ENCODE peak calls at places on chromosome 12, in seven cellular contexts. A is prostate gland, M is tibial nerve, D is GM12878, U is hepatocyte, H is left ventricle myocardium inferior, X is gastrocnemius medialis. Q is an unnamed sample.

GRCh38 chr12:10153271-10154144 is 18.4 kb downstream of the OLR1 start:
- DNase-seq in A (peak), M (peak), D (no peak), U (peak), H (peak), X (peak), Q (peak)

GRCh38 chr12:12890815-12891645 is at the start of gene GPRC5A:
- DNase-seq in A (peak), M (peak), D (no peak), U (peak), H (peak), X (peak), Q (peak)

GRCh38 chr12:120037851-120038250 is 48.8 kb downstream of the BICDL1 start:
- DNase-seq in A (no peak), M (no peak), D (no peak), U (no peak), H (no peak), X (no peak), Q (no peak)

GRCh38 chr12:126681676-126682075 is 1585.3 kb upstream of the TMEM132C start:
- DNase-seq in A (no peak), M (no peak), D (no peak), U (no peak), H (no peak), X (no peak), Q (no peak)

GRCh38 chr12:47904647-47905312 is at the start of gene VDR:
- DNase-seq in A (peak), M (peak), D (no peak), U (peak), H (peak), X (peak), Q (peak)

GRCh38 chr12:26878661-26879119 is 45.7 kb upstream of the ITPR2 start:
- DNase-seq in A (peak), M (peak), D (no peak), U (peak), H (peak), X (peak), Q (peak)

GRCh38 chr12:52525661-52526499 is 5.7 kb upstream of the KRT5 start:
- DNase-seq in A (no peak), M (no peak), D (no peak), U (no peak), H (no peak), X (no peak), Q (peak)

GRCh38 chr12:20494803-20495202 is 126.5 kb downstream of the PDE3A start:
- DNase-seq in A (no peak), M (no peak), D (no peak), U (no peak), H (no peak), X (no peak), Q (no peak)

GRCh38 chr12:93699271-93700141 is 22.3 kb downstream of the CRADD start:
- DNase-seq in A (no peak), M (no peak), D (no peak), U (no peak), H (no peak), X (no peak), Q (no peak)

GRCh38 chr12:42643881-42644579 is 54.5 kb upstream of the PRICKLE1 start:
- DNase-seq in A (no peak), M (no peak), D (no peak), U (no peak), H (no peak), X (no peak), Q (no peak)

GRCh38 chr12:66129934-66130266 is 650 bp downstream of the LLPH start:
- DNase-seq in A (no peak), M (no peak), D (no peak), U (no peak), H (no peak), X (no peak), Q (no peak)

GRCh38 chr12:92556141-92556540 is 146.6 kb upstream of the PLEKHG7 start:
- DNase-seq in A (no peak), M (no peak), D (no peak), U (no peak), H (no peak), X (no peak), Q (no peak)

GRCh38 chr12:124098887-124099286 is 125.9 kb downstream of the ZNF664 start:
- DNase-seq in A (no peak), M (no peak), D (no peak), U (no peak), H (no peak), X (no peak), Q (no peak)

GRCh38 chr12:20040844-20041243 is 327.5 kb upstream of the PDE3A start:
- DNase-seq in A (no peak), M (no peak), D (no peak), U (no peak), H (peak), X (no peak), Q (no peak)

GRCh38 chr12:93571854-93572711 is at the start of gene SOCS2:
- DNase-seq in A (peak), M (no peak), D (no peak), U (peak), H (peak), X (no peak), Q (peak)

GRCh38 chr12:57138526-57139272 is 8.7 kb downstream of the LRP1-AS start:
- DNase-seq in A (no peak), M (peak), D (no peak), U (peak), H (peak), X (peak), Q (peak)

GRCh38 chr12:91098942-91099341 is 12.4 kb downstream of the LUM start:
- DNase-seq in A (no peak), M (no peak), D (no peak), U (peak), H (no peak), X (peak), Q (no peak)

GRCh38 chr12:88628856-88629509 is 48.7 kb upstream of the KITLG start:
- DNase-seq in A (no peak), M (no peak), D (no peak), U (peak), H (no peak), X (no peak), Q (no peak)

GRCh38 chr12:26198742-26199141 is 3.4 kb downstream of the SSPN start:
- DNase-seq in A (no peak), M (no peak), D (no peak), U (peak), H (peak), X (no peak), Q (no peak)

GRCh38 chr12:93943766-93944165 is 204.6 kb upstream of the PLXNC1 start:
- DNase-seq in A (peak), M (no peak), D (no peak), U (no peak), H (no peak), X (peak), Q (no peak)

GRCh38 chr12:120500577-120500976 is 4.7 kb downstream of the DYNLL1 start:
- DNase-seq in A (no peak), M (no peak), D (no peak), U (no peak), H (no peak), X (no peak), Q (no peak)

GRCh38 chr12:124581299-124581698 is 13.9 kb upstream of the NCOR2 start:
- DNase-seq in A (no peak), M (no peak), D (no peak), U (no peak), H (no peak), X (no peak), Q (no peak)

GRCh38 chr12:83388551-83388950 is 701.8 kb downstream of the TMTC2 start:
- DNase-seq in A (no peak), M (no peak), D (no peak), U (no peak), H (no peak), X (no peak), Q (no peak)

GRCh38 chr12:83390186-83390585 is 703.5 kb downstream of the TMTC2 start:
- DNase-seq in A (no peak), M (no peak), D (no peak), U (no peak), H (no peak), X (no peak), Q (no peak)

GRCh38 chr12:83389237-83389996 is 702.7 kb downstream of the TMTC2 start:
- DNase-seq in A (peak), M (no peak), D (no peak), U (peak), H (no peak), X (no peak), Q (peak)
- TF ChIP-seq CTCF in A (no peak), M (no peak), D (peak), U (peak), H (peak), X (no peak), Q (peak)

GRCh38 chr12:122244565-122245371 is 18.9 kb upstream of the DIABLO start:
- DNase-seq in A (no peak), M (no peak), D (no peak), U (no peak), H (no peak), X (no peak), Q (no peak)
- H3K27ac ChIP-seq in A (no peak), M (no peak), D (no peak), U (no peak), H (no peak), X (no peak), Q (no peak)

GRCh38 chr12:23217158-23217557 is 592.2 kb downstream of the ETNK1 start:
- DNase-seq in A (no peak), M (no peak), D (no peak), U (no peak), H (no peak), X (no peak), Q (no peak)
- H3K4me3 ChIP-seq in A (no peak), M (no peak), D (no peak), U (no peak), H (no peak), X (no peak), Q (no peak)

DNA sequence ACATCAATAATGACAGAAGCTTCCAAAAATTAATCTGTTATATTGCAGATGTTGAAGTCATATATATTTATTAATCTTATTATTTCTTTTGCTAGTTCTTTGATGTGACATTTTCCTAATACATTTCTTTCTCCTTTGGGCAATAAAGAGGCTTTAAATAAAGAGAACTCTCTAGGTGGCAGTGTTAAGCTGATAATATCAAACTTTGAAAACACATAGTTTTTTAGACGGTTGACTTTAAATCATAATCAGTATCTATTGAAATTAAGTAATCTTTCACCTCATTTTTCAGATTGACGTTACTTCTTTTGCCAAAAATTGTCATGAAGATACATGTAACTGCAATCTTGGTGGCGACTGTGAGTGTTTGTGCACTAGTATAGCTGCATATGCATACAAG is 130.9 kb upstream of the PTPRQ start:
- DNase-seq in A (no peak), M (no peak), D (no peak), U (no peak), H (no peak), X (no peak), Q (no peak)
- TF ChIP-seq CTCF in A (no peak), M (no peak), D (no peak), U (peak), H (no peak), X (no peak), Q (peak)

GRCh38 chr12:11758838-11759509 is 109.5 kb downstream of the ETV6 start:
- DNase-seq in A (no peak), M (no peak), D (peak), U (no peak), H (no peak), X (no peak), Q (no peak)
- H3K27ac ChIP-seq in A (peak), M (peak), D (peak), U (peak), H (peak), X (peak), Q (peak)

Q was measured in right lobe of liver.